ENCODE peak calls at places on chromosomes 2 and 18, in five cellular contexts. S is epithelial cell of esophagus, Z is left lung, Y is uterus, A is GM12865. R is an unnamed sample.

GRCh38 chr18:39773656-39774055 is 2181.4 kb upstream of the PIK3C3 start:
- DNase-seq in S (no peak), Z (no peak), Y (no peak), A (no peak), R (no peak)

GRCh38 chr2:121826036-121826435 is 70.6 kb downstream of the TSN start:
- DNase-seq in S (no peak), Z (no peak), Y (no peak), A (no peak), R (no peak)

GRCh38 chr2:119112770-119113488 is 45.6 kb downstream of the C1QL2 start:
- DNase-seq in S (no peak), Z (no peak), Y (no peak), A (no peak), R (no peak)

GRCh38 chr2:15959331-15960153 is 19.2 kb downstream of the MYCN start:
- DNase-seq in S (no peak), Z (no peak), Y (no peak), A (no peak), R (no peak)

GRCh38 chr2:191481305-191482075 is 196.4 kb upstream of the NABP1 start:
- DNase-seq in S (no peak), Z (no peak), Y (no peak), A (no peak), R (no peak)

GRCh38 chr2:136448435-136448834 is 316.9 kb upstream of the THSD7B start:
- DNase-seq in S (no peak), Z (no peak), Y (no peak), A (no peak), R (no peak)

GRCh38 chr2:99066602-99067001 is 74.9 kb upstream of the C2orf15 start:
- DNase-seq in S (peak), Z (no peak), Y (no peak), A (peak), R (peak)

GRCh38 chr18:62616331-62616805 is 93.5 kb downstream of the ZCCHC2 start:
- DNase-seq in S (no peak), Z (no peak), Y (no peak), A (no peak), R (no peak)

GRCh38 chr18:69538849-69539248 is 138.2 kb downstream of the DOK6 start:
- DNase-seq in S (no peak), Z (no peak), Y (no peak), A (no peak), R (no peak)

GRCh38 chr2:176188218-176188968 is at the start of gene HOXD1:
- DNase-seq in S (peak), Z (peak), Y (peak), A (no peak), R (peak)

GRCh38 chr2:59390581-59390980 is 1149.5 kb upstream of the FANCL start:
- DNase-seq in S (peak), Z (no peak), Y (no peak), A (no peak), R (no peak)

GRCh38 chr2:181657379-181657778 is 474 bp upstream of the CERKL start:
- DNase-seq in S (no peak), Z (no peak), Y (no peak), A (no peak), R (no peak)

GRCh38 chr2:204072443-204073324 is 136.1 kb downstream of the ICOS start:
- DNase-seq in S (peak), Z (no peak), Y (no peak), A (peak), R (peak)

GRCh38 chr18:9475643-9476580 is 599 bp downstream of the RALBP1 start:
- DNase-seq in S (peak), Z (no peak), Y (no peak), A (peak), R (peak)

GRCh38 chr2:100640329-100641114 is 77.7 kb downstream of the PDCL3 start:
- DNase-seq in S (no peak), Z (no peak), Y (no peak), A (no peak), R (no peak)

GRCh38 chr2:59584958-59585357 is 968.5 kb downstream of the BCL11A start:
- DNase-seq in S (peak), Z (no peak), Y (no peak), A (peak), R (no peak)

GRCh38 chr2:238081561-238081960 is 18.6 kb upstream of the ESPNL start:
- DNase-seq in S (no peak), Z (no peak), Y (no peak), A (no peak), R (no peak)

GRCh38 chr2:241194811-241195210 is 6.3 kb downstream of the ANO7 start:
- DNase-seq in S (no peak), Z (peak), Y (no peak), A (no peak), R (no peak)

GRCh38 chr2:218168635-218169462 is 2.1 kb upstream of the CXCR1 start:
- DNase-seq in S (peak), Z (no peak), Y (peak), A (peak), R (peak)

GRCh38 chr2:240933966-240934700 is 28.0 kb downstream of the CROCC2 start:
- DNase-seq in S (no peak), Z (peak), Y (peak), A (no peak), R (no peak)

GRCh38 chr2:101354420-101354819 is 32.9 kb downstream of the CREG2 start:
- DNase-seq in S (no peak), Z (no peak), Y (no peak), A (no peak), R (no peak)

GRCh38 chr2:222468338-222468737 is 44.0 kb downstream of the SGPP2 start:
- DNase-seq in S (no peak), Z (no peak), Y (no peak), A (no peak), R (no peak)

GRCh38 chr2:66675596-66675995 is 240.7 kb downstream of the MEIS1 start:
- DNase-seq in S (no peak), Z (no peak), Y (no peak), A (no peak), R (no peak)

GRCh38 chr2:166568409-166568808 is 74.4 kb upstream of the SCN7A start:
- DNase-seq in S (no peak), Z (no peak), Y (no peak), A (no peak), R (no peak)

GRCh38 chr2:139177041-139177440 is 396.9 kb upstream of the NXPH2 start:
- DNase-seq in S (peak), Z (no peak), Y (no peak), A (no peak), R (no peak)

GRCh38 chr2:222292113-222292737 is 6.6 kb downstream of the PAX3 start:
- DNase-seq in S (no peak), Z (no peak), Y (no peak), A (no peak), R (no peak)

GRCh38 chr18:54509793-54510192 is 81.3 kb upstream of the DYNAP start:
- DNase-seq in S (no peak), Z (no peak), Y (no peak), A (no peak), R (no peak)

GRCh38 chr18:57122906-57123510 is 23.9 kb upstream of the BOD1L2 start:
- DNase-seq in S (no peak), Z (no peak), Y (no peak), A (no peak), R (no peak)

GRCh38 chr2:162085090-162085891 is 11.3 kb upstream of the DPP4 start:
- DNase-seq in S (peak), Z (no peak), Y (no peak), A (no peak), R (no peak)

GRCh38 chr2:131556998-131557397 is 29.3 kb downstream of the CCDC74A start:
- DNase-seq in S (no peak), Z (no peak), Y (no peak), A (no peak), R (no peak)

GRCh38 chr2:12169721-12170120 is 423.3 kb downstream of the LPIN1 start:
- DNase-seq in S (peak), Z (no peak), Y (peak), A (no peak), R (no peak)

GRCh38 chr2:228352048-228352447 is 170.6 kb upstream of the SPHKAP start:
- DNase-seq in S (no peak), Z (no peak), Y (no peak), A (no peak), R (no peak)

GRCh38 chr18:45993441-45993840 is 26.3 kb upstream of the EPG5 start:
- DNase-seq in S (peak), Z (no peak), Y (no peak), A (no peak), R (no peak)

GRCh38 chr18:32040936-32041335 is 22.3 kb downstream of the RNF125 start:
- DNase-seq in S (no peak), Z (no peak), Y (no peak), A (no peak), R (no peak)

GRCh38 chr2:120912101-120912985 is 176.7 kb downstream of the GLI2 start:
- DNase-seq in S (no peak), Z (peak), Y (peak), A (no peak), R (no peak)

GRCh38 chr2:70552501-70553333 is 909 bp downstream of the TGFA start:
- DNase-seq in S (peak), Z (no peak), Y (no peak), A (no peak), R (no peak)

GRCh38 chr2:70556608-70557007 is 3.0 kb upstream of the TGFA start:
- DNase-seq in S (no peak), Z (no peak), Y (no peak), A (no peak), R (no peak)

GRCh38 chr2:70553584-70554337 is at the start of gene TGFA:
- DNase-seq in S (peak), Z (peak), Y (peak), A (peak), R (peak)

GRCh38 chr2:70553334-70553583 is 367 bp downstream of the TGFA start:
- DNase-seq in S (peak), Z (peak), Y (no peak), A (no peak), R (no peak)

DNA sequence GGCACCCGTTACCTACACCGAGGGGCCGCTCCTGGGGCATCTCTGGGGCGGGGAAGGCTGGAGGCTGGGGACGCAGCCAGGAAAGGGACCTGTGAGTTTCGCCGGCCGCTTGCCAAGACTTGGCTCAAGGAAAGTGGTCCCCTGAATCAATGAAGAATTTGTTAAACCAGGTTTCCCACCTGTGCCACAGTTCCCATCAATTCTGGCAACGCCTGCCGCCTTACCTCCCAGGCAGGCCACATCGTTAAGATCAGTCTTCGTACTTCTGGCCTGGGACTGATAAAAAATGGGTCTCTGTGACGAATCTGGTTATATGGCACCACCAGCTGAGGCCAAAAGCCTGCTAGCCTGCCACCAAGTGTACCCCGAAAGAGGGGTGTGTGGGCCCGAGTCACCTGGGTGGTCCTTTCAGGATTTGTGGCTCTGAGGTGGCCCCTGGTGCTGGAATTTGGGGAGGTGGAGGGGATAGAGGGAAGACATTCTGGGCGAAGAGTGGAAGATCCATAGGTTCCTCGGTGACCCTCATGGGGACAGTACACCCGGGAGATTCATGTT is 789 bp upstream of the TGFA start:
- DNase-seq in S (no peak), Z (no peak), Y (no peak), A (no peak), R (no peak)
- TF ChIP-seq CTCF in S (no peak), Z (peak), Y (peak), A (no peak), R (no peak)

DNA sequence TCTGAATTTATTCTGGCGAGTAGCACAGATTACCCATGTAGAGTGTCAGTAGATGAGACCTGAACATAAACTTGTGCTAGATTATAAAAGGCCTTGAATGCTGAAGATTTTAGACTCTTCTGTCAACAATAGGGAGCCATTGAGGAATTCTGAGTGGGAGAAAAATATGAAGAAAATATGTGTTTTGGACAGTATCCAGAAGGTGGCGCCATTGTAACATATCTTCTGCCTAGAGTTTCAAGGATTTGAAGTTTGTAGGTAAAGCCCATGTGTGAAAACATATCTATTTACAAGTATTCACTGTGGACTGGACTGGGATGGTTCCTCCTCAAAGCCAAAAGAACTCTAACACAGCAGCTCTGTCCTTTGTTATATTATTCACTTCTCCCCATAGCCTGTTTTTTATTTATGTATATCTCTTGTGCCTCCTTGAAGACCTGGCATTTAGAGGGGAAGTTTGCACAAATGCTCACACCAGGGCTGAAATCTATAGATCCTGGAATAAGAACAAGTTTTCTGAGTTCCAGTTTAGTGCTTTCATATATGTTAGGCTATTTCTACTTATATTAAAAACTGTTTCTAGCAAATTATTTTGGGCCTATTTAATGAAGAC is 124.9 kb downstream of the RDH14 start:
- DNase-seq in S (peak), Z (no peak), Y (peak), A (peak), R (no peak)
- TF ChIP-seq CTCF in S (peak), Z (no peak), Y (peak), A (peak), R (peak)

GRCh38 chr2:47016172-47016913 is 100.7 kb upstream of the MCFD2 start:
- DNase-seq in S (peak), Z (no peak), Y (no peak), A (no peak), R (no peak)
- TF ChIP-seq CTCF in S (peak), Z (no peak), Y (no peak), A (no peak), R (no peak)

GRCh38 chr2:216205486-216205885 is 96.3 kb downstream of the XRCC5 start:
- DNase-seq in S (no peak), Z (no peak), Y (no peak), A (no peak), R (no peak)
- TF ChIP-seq CTCF in S (no peak), Z (no peak), Y (no peak), A (no peak), R (no peak)

DNA sequence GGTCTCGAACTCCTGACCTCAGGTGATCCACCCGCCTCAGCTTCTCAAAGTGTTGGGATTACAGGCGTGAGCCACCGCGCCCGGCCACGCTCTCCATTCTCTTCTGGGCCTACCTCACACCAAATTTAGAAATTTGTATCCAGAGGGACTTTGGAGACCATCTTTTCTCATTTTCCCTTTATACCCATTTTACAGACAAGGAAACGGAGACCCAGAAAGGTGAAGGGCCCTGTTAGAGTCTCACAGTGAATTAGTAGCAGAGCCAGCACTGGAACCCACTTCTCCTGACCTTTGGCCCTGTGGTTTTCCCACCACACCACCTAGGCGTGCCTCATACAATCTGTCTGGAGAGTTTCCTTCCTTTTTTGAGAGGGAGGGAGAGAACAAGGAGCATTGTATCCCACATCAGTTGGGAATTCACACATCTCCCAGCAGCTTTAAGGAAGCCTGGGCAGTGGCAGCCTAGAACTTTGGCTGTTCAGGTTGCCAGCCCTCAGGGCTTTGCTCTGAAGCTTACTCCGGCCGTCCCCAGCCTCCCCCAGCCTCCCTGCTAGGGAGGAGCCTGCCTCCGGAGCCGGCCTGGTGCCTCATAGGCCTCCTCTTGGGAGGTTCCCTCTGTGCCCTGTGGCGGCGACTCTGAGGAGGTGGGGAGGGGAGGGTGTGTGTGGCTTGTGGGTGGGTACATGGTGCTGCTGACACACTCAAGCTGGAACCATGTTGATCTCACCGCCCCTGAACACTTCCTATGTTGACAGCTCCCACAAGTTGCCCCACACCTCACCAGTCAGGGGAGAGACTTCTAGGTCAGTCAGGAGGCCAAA is 13.8 kb downstream of the FOSL2 start:
- DNase-seq in S (peak), Z (peak), Y (no peak), A (no peak), R (no peak)
- TF ChIP-seq CTCF in S (no peak), Z (peak), Y (no peak), A (no peak), R (no peak)

DNA sequence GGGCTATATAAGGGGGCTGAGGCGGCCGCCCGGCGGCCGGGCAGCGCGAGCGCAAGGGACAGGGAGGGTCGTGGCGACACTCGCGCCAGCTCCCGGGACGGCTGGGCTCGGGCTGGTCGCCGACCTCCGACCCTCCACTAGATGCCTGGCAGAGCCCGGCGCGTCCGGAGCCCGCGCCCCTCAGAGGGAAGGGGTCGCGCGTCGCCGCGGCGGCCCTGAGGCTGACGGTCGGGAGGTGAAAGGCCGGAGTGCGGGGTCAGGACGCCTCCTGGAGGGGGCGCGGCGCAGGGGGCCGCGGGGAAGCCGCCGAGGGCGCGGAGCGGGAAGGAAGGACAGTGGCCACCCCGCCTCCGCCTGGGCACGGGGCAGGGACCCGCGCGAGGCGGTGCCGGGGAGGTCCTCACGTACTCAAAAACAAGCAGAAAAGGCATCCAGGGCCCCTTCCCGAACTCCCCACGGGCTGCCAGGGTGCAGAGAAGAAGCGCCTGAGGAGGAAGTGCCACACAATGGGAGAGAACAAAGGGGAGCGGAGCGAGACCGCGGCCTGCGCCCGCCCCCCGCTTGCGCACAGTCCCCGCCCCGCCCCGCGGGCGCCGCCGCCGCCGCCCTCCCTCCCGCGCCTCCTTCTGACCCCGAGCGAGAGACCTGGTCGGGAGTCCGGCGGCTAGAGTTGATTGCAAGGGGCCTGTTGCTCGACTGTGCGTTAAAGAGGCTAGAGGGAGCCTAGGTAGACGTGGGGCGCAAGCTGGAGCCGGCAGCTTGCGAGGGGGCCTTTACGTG is 791 bp upstream of the KLF7 start:
- DNase-seq in S (peak), Z (peak), Y (peak), A (peak), R (peak)
- TF ChIP-seq CTCF in S (no peak), Z (peak), Y (no peak), A (peak), R (no peak)

GRCh38 chr18:34821669-34822210 is 111.6 kb downstream of the DTNA start:
- DNase-seq in S (no peak), Z (no peak), Y (no peak), A (no peak), R (no peak)
- TF ChIP-seq CTCF in S (no peak), Z (no peak), Y (no peak), A (no peak), R (no peak)